ENCODE peak calls at places on chromosomes 3 and 15, in nine cellular contexts. One of them, this sample, is unnamed.

GRCh38 chr3:139906441-139906840 is 28.5 kb upstream of the CLSTN2 start:
- DNase-seq in lung microvascular endothelial cell: peak; percentile 3
- DNase-seq in fibroblast of the conjunctiva: no peak
- DNase-seq in NCI-H345: no peak
- DNase-seq in tibial nerve: no peak
- DNase-seq in NCI-H460: no peak
- DNase-seq in transverse colon: no peak
- DNase-seq in NCI-H446: peak; percentile 18
- DNase-seq in activated T-helper 9 cell treated with anti-CD3 and anti-CD28 coated beads, Interleukin-2, amount 50 U/mL, for 16 hours: no peak
- DNase-seq in this sample: no peak

GRCh38 chr3:142019794-142020320 is 129.5 kb downstream of the TFDP2 start:
- DNase-seq in fibroblast of the conjunctiva: no peak
- DNase-seq in transverse colon: no peak
- DNase-seq in lung microvascular endothelial cell: peak; percentile 32
- DNase-seq in tibial nerve: no peak
- DNase-seq in NCI-H345: no peak
- DNase-seq in activated T-helper 9 cell treated with anti-CD3 and anti-CD28 coated beads, Interleukin-2, amount 50 U/mL, for 16 hours: no peak
- DNase-seq in NCI-H460: no peak
- DNase-seq in NCI-H446: no peak
- DNase-seq in this sample: no peak

GRCh38 chr3:126568776-126569342 is 10.1 kb upstream of the C3orf22 start:
- DNase-seq in NCI-H345: no peak
- DNase-seq in NCI-H460: no peak
- DNase-seq in activated T-helper 9 cell treated with anti-CD3 and anti-CD28 coated beads, Interleukin-2, amount 50 U/mL, for 16 hours: no peak
- DNase-seq in fibroblast of the conjunctiva: no peak
- DNase-seq in NCI-H446: no peak
- DNase-seq in tibial nerve: no peak
- DNase-seq in lung microvascular endothelial cell: no peak
- DNase-seq in transverse colon: no peak
- DNase-seq in this sample: no peak

GRCh38 chr15:36334059-36334458 is 245.4 kb upstream of the CDIN1 start:
- DNase-seq in tibial nerve: no peak
- DNase-seq in NCI-H345: no peak
- DNase-seq in fibroblast of the conjunctiva: peak; percentile 29
- DNase-seq in activated T-helper 9 cell treated with anti-CD3 and anti-CD28 coated beads, Interleukin-2, amount 50 U/mL, for 16 hours: no peak
- DNase-seq in lung microvascular endothelial cell: peak; percentile 18
- DNase-seq in NCI-H446: no peak
- DNase-seq in NCI-H460: no peak
- DNase-seq in transverse colon: no peak
- DNase-seq in this sample: no peak

GRCh38 chr3:41915353-41915752 is 46.5 kb downstream of the ULK4 start:
- DNase-seq in lung microvascular endothelial cell: no peak
- DNase-seq in NCI-H345: no peak
- DNase-seq in fibroblast of the conjunctiva: no peak
- DNase-seq in tibial nerve: no peak
- DNase-seq in NCI-H460: no peak
- DNase-seq in activated T-helper 9 cell treated with anti-CD3 and anti-CD28 coated beads, Interleukin-2, amount 50 U/mL, for 16 hours: no peak
- DNase-seq in transverse colon: no peak
- DNase-seq in NCI-H446: no peak
- DNase-seq in this sample: no peak

GRCh38 chr3:49019941-49020334 is 1.6 kb upstream of the DALRD3 start:
- DNase-seq in NCI-H460: no peak
- DNase-seq in tibial nerve: no peak
- DNase-seq in transverse colon: peak; percentile 30
- DNase-seq in fibroblast of the conjunctiva: no peak
- DNase-seq in NCI-H446: no peak
- DNase-seq in NCI-H345: no peak
- DNase-seq in lung microvascular endothelial cell: no peak
- DNase-seq in activated T-helper 9 cell treated with anti-CD3 and anti-CD28 coated beads, Interleukin-2, amount 50 U/mL, for 16 hours: no peak
- DNase-seq in this sample: no peak

GRCh38 chr3:160935413-160936095 is 169.6 kb downstream of the B3GALNT1 start:
- DNase-seq in NCI-H460: no peak
- DNase-seq in activated T-helper 9 cell treated with anti-CD3 and anti-CD28 coated beads, Interleukin-2, amount 50 U/mL, for 16 hours: no peak
- DNase-seq in fibroblast of the conjunctiva: no peak
- DNase-seq in NCI-H345: no peak
- DNase-seq in lung microvascular endothelial cell: no peak
- DNase-seq in tibial nerve: no peak
- DNase-seq in NCI-H446: no peak
- DNase-seq in transverse colon: no peak
- DNase-seq in this sample: peak; percentile 25

GRCh38 chr3:40258555-40258954 is 51.0 kb upstream of the EIF1B start:
- DNase-seq in NCI-H460: no peak
- DNase-seq in activated T-helper 9 cell treated with anti-CD3 and anti-CD28 coated beads, Interleukin-2, amount 50 U/mL, for 16 hours: no peak
- DNase-seq in tibial nerve: no peak
- DNase-seq in transverse colon: no peak
- DNase-seq in lung microvascular endothelial cell: peak; percentile 2
- DNase-seq in fibroblast of the conjunctiva: no peak
- DNase-seq in NCI-H446: no peak
- DNase-seq in NCI-H345: no peak
- DNase-seq in this sample: no peak

GRCh38 chr15:60801336-60801735 is 322.4 kb upstream of the ICE2 start:
- DNase-seq in transverse colon: no peak
- DNase-seq in NCI-H345: no peak
- DNase-seq in NCI-H446: no peak
- DNase-seq in tibial nerve: no peak
- DNase-seq in lung microvascular endothelial cell: no peak
- DNase-seq in fibroblast of the conjunctiva: no peak
- DNase-seq in activated T-helper 9 cell treated with anti-CD3 and anti-CD28 coated beads, Interleukin-2, amount 50 U/mL, for 16 hours: no peak
- DNase-seq in NCI-H460: no peak
- DNase-seq in this sample: no peak

GRCh38 chr3:71142440-71143161 is 440.9 kb downstream of the FOXP1 start:
- DNase-seq in tibial nerve: no peak
- DNase-seq in fibroblast of the conjunctiva: no peak
- DNase-seq in NCI-H460: no peak
- DNase-seq in activated T-helper 9 cell treated with anti-CD3 and anti-CD28 coated beads, Interleukin-2, amount 50 U/mL, for 16 hours: no peak
- DNase-seq in lung microvascular endothelial cell: peak; percentile 71
- DNase-seq in NCI-H446: no peak
- DNase-seq in transverse colon: no peak
- DNase-seq in NCI-H345: no peak
- DNase-seq in this sample: no peak

GRCh38 chr3:159882784-159883779 is 105.6 kb upstream of the IL12A start:
- DNase-seq in fibroblast of the conjunctiva: peak; percentile 30
- DNase-seq in NCI-H345: peak; percentile 20
- DNase-seq in transverse colon: no peak
- DNase-seq in NCI-H460: no peak
- DNase-seq in lung microvascular endothelial cell: peak; percentile 81
- DNase-seq in tibial nerve: no peak
- DNase-seq in activated T-helper 9 cell treated with anti-CD3 and anti-CD28 coated beads, Interleukin-2, amount 50 U/mL, for 16 hours: no peak
- DNase-seq in NCI-H446: peak; percentile 22
- DNase-seq in this sample: no peak

GRCh38 chr3:114126461-114126860 is 52.4 kb downstream of the DRD3 start:
- DNase-seq in NCI-H446: no peak
- DNase-seq in NCI-H460: no peak
- DNase-seq in tibial nerve: no peak
- DNase-seq in NCI-H345: no peak
- DNase-seq in fibroblast of the conjunctiva: no peak
- DNase-seq in transverse colon: no peak
- DNase-seq in lung microvascular endothelial cell: no peak
- DNase-seq in activated T-helper 9 cell treated with anti-CD3 and anti-CD28 coated beads, Interleukin-2, amount 50 U/mL, for 16 hours: no peak
- DNase-seq in this sample: no peak

GRCh38 chr3:61371123-61371522 is 119.9 kb upstream of the FHIT start:
- DNase-seq in NCI-H460: no peak
- DNase-seq in NCI-H345: no peak
- DNase-seq in NCI-H446: peak; percentile 2
- DNase-seq in tibial nerve: no peak
- DNase-seq in activated T-helper 9 cell treated with anti-CD3 and anti-CD28 coated beads, Interleukin-2, amount 50 U/mL, for 16 hours: no peak
- DNase-seq in lung microvascular endothelial cell: peak; percentile 1
- DNase-seq in transverse colon: no peak
- DNase-seq in fibroblast of the conjunctiva: no peak
- DNase-seq in this sample: peak; percentile 4

This sample was measured in body of pancreas.